ENCODE peak calls at places on chromosomes 4 and X, in four cellular contexts. One of them, this sample, is unnamed.

GRCh38 chr4:42673084-42673429 is 16.2 kb upstream of the ATP8A1 start:
- DNase-seq in GM12878: no peak
- DNase-seq in H1: no peak
- DNase-seq in K562: no peak
- DNase-seq in this sample: no peak

GRCh38 chrX:150446995-150447394 is 83.9 kb downstream of the MAMLD1 start:
- DNase-seq in GM12878: no peak
- DNase-seq in H1: no peak
- DNase-seq in K562: no peak
- DNase-seq in this sample: no peak

GRCh38 chrX:30592846-30593245 is 15.3 kb upstream of the TASL start:
- DNase-seq in GM12878: no peak
- DNase-seq in H1: no peak
- DNase-seq in K562: no peak
- DNase-seq in this sample: no peak

GRCh38 chr4:41120297-41121217 is 93.8 kb downstream of the APBB2 start:
- DNase-seq in GM12878: no peak
- DNase-seq in H1: no peak
- DNase-seq in K562: peak; percentile 11
- DNase-seq in this sample: no peak

GRCh38 chr4:43391084-43391483 is 498.6 kb downstream of the GRXCR1 start:
- DNase-seq in GM12878: no peak
- DNase-seq in H1: no peak
- DNase-seq in K562: no peak
- DNase-seq in this sample: no peak

GRCh38 chrX:17369294-17369693 is 5.7 kb upstream of the NHS start:
- DNase-seq in GM12878: no peak
- DNase-seq in H1: no peak
- DNase-seq in K562: no peak
- DNase-seq in this sample: no peak

GRCh38 chr4:33395731-33396485 is 2675.7 kb downstream of the PCDH7 start:
- DNase-seq in GM12878: no peak
- DNase-seq in H1: no peak
- DNase-seq in K562: no peak
- DNase-seq in this sample: no peak

GRCh38 chr4:147617841-147618421 is 734 bp downstream of the TMEM184C start:
- DNase-seq in GM12878: peak; percentile 2
- DNase-seq in H1: no peak
- DNase-seq in K562: no peak
- DNase-seq in this sample: no peak

GRCh38 chr4:151202851-151203455 is 74.0 kb upstream of the PRSS48 start:
- DNase-seq in GM12878: no peak
- DNase-seq in H1: no peak
- DNase-seq in K562: no peak
- DNase-seq in this sample: no peak

GRCh38 chr4:157819693-157820464 is 352.9 kb downstream of the GASK1B start:
- DNase-seq in GM12878: no peak
- DNase-seq in H1: no peak
- DNase-seq in K562: no peak
- DNase-seq in this sample: no peak

GRCh38 chr4:14865804-14866203 is 136.5 kb upstream of the CPEB2 start:
- DNase-seq in GM12878: no peak
- DNase-seq in H1: no peak
- DNase-seq in K562: no peak
- DNase-seq in this sample: no peak

GRCh38 chrX:35101901-35102300 is 159.3 kb downstream of the FAM47B start:
- DNase-seq in GM12878: no peak
- DNase-seq in H1: no peak
- DNase-seq in K562: no peak
- DNase-seq in this sample: no peak

GRCh38 chr4:89056953-89057398 is at the start of gene FAM13A:
- DNase-seq in GM12878: peak; percentile 44
- DNase-seq in H1: peak; percentile 60
- DNase-seq in K562: peak; percentile 77
- DNase-seq in this sample: peak; percentile 91

GRCh38 chrX:2629316-2630168 is 61.6 kb upstream of the CD99 start:
- DNase-seq in GM12878: no peak
- DNase-seq in H1: no peak
- DNase-seq in K562: peak; percentile 6
- DNase-seq in this sample: no peak

GRCh38 chrX:85244411-85245210 is 820 bp downstream of the ZNF711 start:
- DNase-seq in GM12878: no peak
- DNase-seq in H1: peak; percentile 43
- DNase-seq in K562: peak; percentile 4
- DNase-seq in this sample: no peak

GRCh38 chrX:21912989-21913388 is 27.5 kb upstream of the SMS start:
- DNase-seq in GM12878: no peak
- DNase-seq in H1: no peak
- DNase-seq in K562: no peak
- DNase-seq in this sample: no peak

GRCh38 chr4:73894021-73894420 is 24.8 kb downstream of the CXCL1 start:
- DNase-seq in GM12878: no peak
- DNase-seq in H1: no peak
- DNase-seq in K562: no peak
- DNase-seq in this sample: no peak

GRCh38 chrX:132184871-132185270 is 34.4 kb downstream of the RAP2C start:
- DNase-seq in GM12878: no peak
- DNase-seq in H1: no peak
- DNase-seq in K562: no peak
- DNase-seq in this sample: no peak

GRCh38 chrX:23334871-23335599 is 386 bp downstream of the PTCHD1 start:
- DNase-seq in GM12878: no peak
- DNase-seq in H1: peak; percentile 48
- DNase-seq in K562: no peak
- DNase-seq in this sample: no peak

GRCh38 chr4:26787461-26788340 is 72.9 kb upstream of the STIM2 start:
- DNase-seq in GM12878: no peak
- DNase-seq in H1: peak; percentile 62
- DNase-seq in K562: peak; percentile 41
- DNase-seq in this sample: peak; percentile 70

GRCh38 chr4:122894802-122895201 is 27.6 kb downstream of the NUDT6 start:
- DNase-seq in GM12878: no peak
- DNase-seq in H1: no peak
- DNase-seq in K562: no peak
- DNase-seq in this sample: no peak

GRCh38 chr4:95066011-95066410 is 308.3 kb downstream of the BMPR1B start:
- DNase-seq in GM12878: no peak
- DNase-seq in H1: no peak
- DNase-seq in K562: no peak
- DNase-seq in this sample: no peak

GRCh38 chr4:102420563-102421221 is 75.4 kb upstream of the SLC39A8 start:
- DNase-seq in GM12878: no peak
- DNase-seq in H1: no peak
- DNase-seq in K562: no peak
- DNase-seq in this sample: no peak

GRCh38 chrX:31658360-31658759 is 586.5 kb upstream of the FTHL17 start:
- DNase-seq in GM12878: no peak
- DNase-seq in H1: no peak
- DNase-seq in K562: no peak
- DNase-seq in this sample: no peak

GRCh38 chr4:80931645-80932215 is 98.8 kb upstream of the BMP3 start:
- DNase-seq in GM12878: no peak
- DNase-seq in H1: no peak
- DNase-seq in K562: no peak
- DNase-seq in this sample: no peak

GRCh38 chr4:15423285-15423711 is 4.5 kb upstream of the C1QTNF7 start:
- DNase-seq in GM12878: no peak
- DNase-seq in H1: no peak
- DNase-seq in K562: no peak
- DNase-seq in this sample: no peak

GRCh38 chr4:31097999-31098398 is 377.8 kb downstream of the PCDH7 start:
- DNase-seq in GM12878: no peak
- DNase-seq in H1: no peak
- DNase-seq in K562: no peak
- DNase-seq in this sample: no peak

GRCh38 chr4:156977435-156978160 is 6.0 kb upstream of the PDGFC start:
- DNase-seq in GM12878: no peak
- DNase-seq in H1: no peak
- DNase-seq in K562: no peak
- DNase-seq in this sample: no peak

GRCh38 chrX:123504047-123504446 is 228.8 kb downstream of the THOC2 start:
- DNase-seq in GM12878: no peak
- DNase-seq in H1: no peak
- DNase-seq in K562: no peak
- DNase-seq in this sample: no peak

GRCh38 chr4:186617921-186618320 is 62.6 kb upstream of the MTNR1A start:
- DNase-seq in GM12878: no peak
- DNase-seq in H1: no peak
- DNase-seq in K562: no peak
- DNase-seq in this sample: no peak

GRCh38 chrX:15334561-15334960 is 762 bp downstream of the PIGA start:
- DNase-seq in GM12878: no peak
- DNase-seq in H1: no peak
- DNase-seq in K562: peak; percentile 4
- DNase-seq in this sample: no peak

GRCh38 chrX:40807384-40807783 is 72.0 kb upstream of the MED14 start:
- DNase-seq in GM12878: no peak
- DNase-seq in H1: no peak
- DNase-seq in K562: no peak
- DNase-seq in this sample: no peak

GRCh38 chr4:98446499-98447375 is 185.6 kb downstream of the RAP1GDS1 start:
- DNase-seq in GM12878: peak; percentile 61
- DNase-seq in H1: no peak
- DNase-seq in K562: no peak
- DNase-seq in this sample: no peak

GRCh38 chr4:18882468-18882867 is 860.9 kb upstream of the LCORL start:
- DNase-seq in GM12878: no peak
- DNase-seq in H1: no peak
- DNase-seq in K562: no peak
- DNase-seq in this sample: peak; percentile 29
- TF ChIP-seq ZNF274 in GM12878: no peak
- TF ChIP-seq ZNF274 in H1: no peak
- TF ChIP-seq ZNF274 in K562: no peak
- TF ChIP-seq ZNF274 in this sample: no peak

DNA sequence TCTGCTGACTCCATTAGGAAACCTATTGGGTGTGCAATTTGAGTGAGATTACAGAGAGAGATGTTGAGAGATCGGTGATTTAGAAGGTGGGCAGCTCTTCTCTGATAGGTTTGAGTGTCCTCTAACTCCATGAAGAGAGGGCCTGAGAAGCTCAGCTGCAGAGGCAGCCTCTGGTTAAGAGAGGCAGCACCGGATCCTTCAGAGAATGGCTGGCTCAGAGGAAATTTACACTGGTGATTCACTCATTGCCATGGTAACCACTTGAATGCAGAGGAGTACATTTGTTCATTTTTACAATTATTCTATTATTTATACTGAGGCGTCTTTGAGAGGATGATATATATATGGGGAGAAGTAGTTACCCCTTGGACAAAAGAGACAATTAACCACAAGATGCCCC is 171.7 kb downstream of the PDGFRA start:
- DNase-seq in GM12878: no peak
- DNase-seq in H1: no peak
- DNase-seq in K562: no peak
- DNase-seq in this sample: no peak
- TF ChIP-seq EGR1 in GM12878: no peak
- TF ChIP-seq EGR1 in H1: no peak
- TF ChIP-seq EGR1 in K562: no peak
- TF ChIP-seq EGR1 in this sample: no peak

DNA sequence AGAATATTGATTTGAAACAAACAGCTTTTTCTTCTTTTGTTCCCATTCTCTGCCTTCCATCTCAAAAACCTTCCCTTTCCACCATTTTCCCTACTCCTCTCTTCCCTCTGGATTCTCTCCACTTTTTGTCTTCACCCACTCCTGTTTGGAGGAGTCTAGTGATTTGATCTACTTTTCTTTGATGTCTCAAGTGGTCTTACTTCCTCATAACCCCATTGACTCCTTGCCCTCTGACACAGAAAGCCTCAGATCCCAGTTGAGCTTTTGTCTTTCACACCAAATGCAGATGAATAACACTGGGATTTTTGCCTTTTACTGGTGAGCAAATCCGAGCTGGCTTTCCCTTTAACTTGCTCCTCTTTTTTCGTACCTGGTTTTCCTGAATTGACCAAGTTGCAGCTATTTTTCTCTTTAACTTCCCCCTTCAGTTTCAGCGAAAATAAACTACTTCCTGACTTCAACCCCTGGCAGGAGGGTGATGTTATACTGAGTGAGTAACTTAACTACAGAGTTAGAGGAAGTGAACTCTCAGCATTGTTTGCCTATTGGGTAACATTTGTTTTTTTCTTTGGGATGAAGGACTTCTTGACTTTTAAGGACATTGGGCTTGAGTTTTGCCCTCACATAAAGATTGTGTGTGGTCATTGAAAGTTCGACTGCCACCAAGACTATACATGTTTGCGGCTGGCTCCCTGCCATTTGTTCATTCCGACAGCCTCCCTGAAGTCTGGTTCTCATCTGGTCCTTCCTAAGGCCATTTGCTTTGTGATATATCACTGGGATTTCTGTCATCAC is 392.8 kb upstream of the NR3C2 start:
- DNase-seq in GM12878: no peak
- DNase-seq in H1: no peak
- DNase-seq in K562: no peak
- DNase-seq in this sample: no peak
- TF ChIP-seq ZNF274 in GM12878: no peak
- TF ChIP-seq ZNF274 in H1: no peak
- TF ChIP-seq ZNF274 in K562: no peak
- TF ChIP-seq ZNF274 in this sample: no peak

DNA sequence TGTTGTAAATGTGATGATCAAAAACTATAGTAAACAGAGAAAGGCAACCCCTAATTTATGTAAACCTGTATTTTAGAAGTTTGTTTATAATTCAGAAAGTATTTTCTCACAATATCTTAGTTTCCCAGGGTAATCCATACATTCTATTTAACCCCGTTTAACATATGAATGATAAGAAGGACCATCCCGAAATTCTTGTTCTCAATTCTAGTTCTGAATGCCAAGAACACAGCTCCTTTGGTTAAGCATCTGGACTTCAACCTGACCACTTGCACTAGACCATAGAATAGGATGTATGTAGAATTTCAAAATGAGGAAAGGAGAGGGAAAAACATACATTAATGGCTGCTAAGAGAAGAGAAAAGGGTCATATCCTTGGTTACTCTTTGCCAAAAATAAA is 227.0 kb downstream of the TENM3 start:
- DNase-seq in GM12878: no peak
- DNase-seq in H1: no peak
- DNase-seq in K562: no peak
- DNase-seq in this sample: no peak
- TF ChIP-seq EGR1 in GM12878: no peak
- TF ChIP-seq EGR1 in H1: no peak
- TF ChIP-seq EGR1 in K562: no peak
- TF ChIP-seq EGR1 in this sample: no peak

GRCh38 chr4:165927366-165927765 is 54.3 kb downstream of the TLL1 start:
- DNase-seq in GM12878: no peak
- DNase-seq in H1: no peak
- DNase-seq in K562: no peak
- DNase-seq in this sample: no peak
- TF ChIP-seq ZNF274 in GM12878: no peak
- TF ChIP-seq ZNF274 in H1: no peak
- TF ChIP-seq ZNF274 in K562: no peak
- TF ChIP-seq ZNF274 in this sample: no peak

This sample was measured in HCT116.